ENCODE peak calls at places on chromosomes 13 and 19, in eight cellular contexts. B is hypothalamus; P is heart right ventricle; S is HTR-8/SVneo; C is substantia nigra; G is GM23248; O is fibroblast of lung; A is activated CD4-positive, alpha-beta T cell treated with anti-CD3 and anti-CD28 coated beads, Interleukin-2, amount 10 ng/mL, durations not matched to agents 7 days and 5 days. V is an unnamed sample.

GRCh38 chr13:71304861-71305260 is 562.1 kb downstream of the DACH1 start:
- DNase-seq in B (no peak), S (no peak), A (no peak), O (no peak), G (no peak), C (no peak), P (no peak), V (no peak)

GRCh38 chr19:20423381-20424207 is 142.0 kb downstream of the ZNF737 start:
- DNase-seq in O (peak; percentile 78), G (peak; percentile 90), B (peak; percentile 18), A (peak; percentile 41), C (peak; percentile 25), P (peak; percentile 57), S (no peak), V (no peak)

GRCh38 chr19:51148571-51148970 is 6.5 kb downstream of the SIGLEC7 start:
- DNase-seq in G (no peak), C (no peak), O (no peak), S (no peak), A (no peak), P (no peak), B (no peak), V (peak; percentile 59)

GRCh38 chr13:73245271-73245670 is 186.5 kb downstream of the KLF5 start:
- DNase-seq in C (no peak), G (no peak), S (no peak), A (no peak), P (no peak), B (no peak), O (no peak), V (no peak)

GRCh38 chr13:37148501-37148900 is 43.0 kb upstream of the CSNK1A1L start:
- DNase-seq in B (no peak), A (no peak), G (no peak), S (no peak), P (no peak), O (no peak), C (no peak), V (no peak)

GRCh38 chr13:34886476-34886875 is 55.6 kb upstream of the NBEA start:
- DNase-seq in P (no peak), C (no peak), B (no peak), A (no peak), S (no peak), G (peak; percentile 7), O (no peak), V (no peak)

GRCh38 chr19:1856698-1857603 is 6.4 kb downstream of the KLF16 start:
- DNase-seq in P (peak; percentile 80), B (peak; percentile 43), C (no peak), A (no peak), S (no peak), G (peak; percentile 96), O (peak; percentile 75), V (peak; percentile 95)

GRCh38 chr13:113646376-113646775 is 11.6 kb downstream of the ATP4B start:
- DNase-seq in S (no peak), P (no peak), A (no peak), C (no peak), O (no peak), G (no peak), B (no peak), V (no peak)

GRCh38 chr13:42990147-42990990 is 1.7 kb downstream of the EPSTI1 start:
- DNase-seq in P (no peak), B (no peak), O (peak; percentile 57), S (no peak), G (peak; percentile 30), A (no peak), C (no peak), V (no peak)

GRCh38 chr13:26568132-26568815 is 10.8 kb downstream of the WASF3 start:
- DNase-seq in O (no peak), B (no peak), G (no peak), C (no peak), A (no peak), S (no peak), P (no peak), V (no peak)

GRCh38 chr19:4503224-4504170 is 14.8 kb downstream of the PLIN4 start:
- DNase-seq in C (no peak), S (no peak), P (no peak), O (no peak), B (no peak), A (no peak), G (no peak), V (no peak)

GRCh38 chr19:6340493-6341201 is 7.2 kb upstream of the ACER1 start:
- DNase-seq in B (no peak), G (no peak), A (no peak), S (no peak), O (no peak), P (no peak), C (no peak), V (peak; percentile 33)

GRCh38 chr13:49248433-49249002 is 793 bp downstream of the CDADC1 start:
- DNase-seq in P (no peak), G (peak; percentile 52), C (no peak), B (no peak), O (peak; percentile 59), A (no peak), S (no peak), V (no peak)

GRCh38 chr13:38309397-38309796 is 40.3 kb upstream of the UFM1 start:
- DNase-seq in B (no peak), A (no peak), G (peak; percentile 6), P (no peak), C (no peak), O (no peak), S (no peak), V (no peak)

GRCh38 chr19:11418166-11418517 is 972 bp downstream of the RGL3 start:
- DNase-seq in B (no peak), P (no peak), G (no peak), S (no peak), O (no peak), A (no peak), C (no peak), V (no peak)

GRCh38 chr19:53147645-53148044 is 11.2 kb downstream of the ZNF347 start:
- DNase-seq in C (no peak), A (no peak), S (no peak), O (no peak), P (no peak), B (no peak), G (no peak), V (no peak)

GRCh38 chr19:2084993-2085720 is 11.0 kb downstream of the MOB3A start:
- DNase-seq in C (no peak), B (no peak), A (peak; percentile 98), S (no peak), G (peak; percentile 79), P (peak; percentile 59), O (no peak), V (peak; percentile 98)

V was measured in KBM-7.